ENCODE peak calls at places on chromosomes 7 and 10, in eight cellular contexts. One of them, this sample, is unnamed.

GRCh38 chr10:49140306-49141175 is 6.7 kb upstream of the FAM170B start:
- DNase-seq in suprapubic skin: no peak
- DNase-seq in HCT116: no peak
- DNase-seq in H54: no peak
- DNase-seq in IMR-90: no peak
- DNase-seq in endothelial cell of umbilical vein: no peak
- DNase-seq in NB4: no peak
- DNase-seq in stomach: no peak
- DNase-seq in this sample: no peak

GRCh38 chr7:51430480-51431086 is 114.0 kb upstream of the COBL start:
- DNase-seq in suprapubic skin: no peak
- DNase-seq in HCT116: peak; percentile 34
- DNase-seq in H54: peak; percentile 59
- DNase-seq in IMR-90: peak; percentile 12
- DNase-seq in endothelial cell of umbilical vein: peak; percentile 52
- DNase-seq in NB4: peak; percentile 74
- DNase-seq in stomach: no peak
- DNase-seq in this sample: peak; percentile 69

GRCh38 chr7:50092579-50093411 is at the start of gene ZPBP:
- DNase-seq in suprapubic skin: peak; percentile 77
- DNase-seq in HCT116: peak; percentile 7
- DNase-seq in H54: no peak
- DNase-seq in IMR-90: peak; percentile 4
- DNase-seq in endothelial cell of umbilical vein: peak; percentile 40
- DNase-seq in NB4: peak; percentile 75
- DNase-seq in stomach: no peak
- DNase-seq in this sample: peak; percentile 74

GRCh38 chr10:32155075-32155516 is 98.9 kb upstream of the KIF5B start:
- DNase-seq in suprapubic skin: no peak
- DNase-seq in HCT116: no peak
- DNase-seq in H54: no peak
- DNase-seq in IMR-90: peak; percentile 63
- DNase-seq in endothelial cell of umbilical vein: peak; percentile 90
- DNase-seq in NB4: no peak
- DNase-seq in stomach: no peak
- DNase-seq in this sample: no peak

GRCh38 chr7:8284606-8285005 is 22.6 kb upstream of the ICA1 start:
- DNase-seq in suprapubic skin: no peak
- DNase-seq in HCT116: no peak
- DNase-seq in H54: no peak
- DNase-seq in IMR-90: no peak
- DNase-seq in endothelial cell of umbilical vein: peak; percentile 8
- DNase-seq in NB4: no peak
- DNase-seq in stomach: peak; percentile 87
- DNase-seq in this sample: no peak

GRCh38 chr7:112572669-112573301 is 92.0 kb downstream of the LSMEM1 start:
- DNase-seq in suprapubic skin: no peak
- DNase-seq in HCT116: no peak
- DNase-seq in H54: no peak
- DNase-seq in IMR-90: no peak
- DNase-seq in endothelial cell of umbilical vein: peak; percentile 7
- DNase-seq in NB4: no peak
- DNase-seq in stomach: no peak
- DNase-seq in this sample: no peak

GRCh38 chr7:140625908-140626868 is 14.4 kb downstream of the DENND2A start:
- DNase-seq in suprapubic skin: peak; percentile 91
- DNase-seq in HCT116: no peak
- DNase-seq in H54: peak; percentile 90
- DNase-seq in IMR-90: peak; percentile 100
- DNase-seq in endothelial cell of umbilical vein: peak; percentile 60
- DNase-seq in NB4: no peak
- DNase-seq in stomach: peak; percentile 72
- DNase-seq in this sample: no peak

GRCh38 chr7:155939350-155939749 is 127.1 kb upstream of the SHH start:
- DNase-seq in suprapubic skin: no peak
- DNase-seq in HCT116: no peak
- DNase-seq in H54: no peak
- DNase-seq in IMR-90: no peak
- DNase-seq in endothelial cell of umbilical vein: no peak
- DNase-seq in NB4: no peak
- DNase-seq in stomach: no peak
- DNase-seq in this sample: no peak

GRCh38 chr10:86227501-86228258 is 138.9 kb downstream of the GRID1 start:
- DNase-seq in suprapubic skin: no peak
- DNase-seq in HCT116: no peak
- DNase-seq in H54: no peak
- DNase-seq in IMR-90: no peak
- DNase-seq in endothelial cell of umbilical vein: no peak
- DNase-seq in NB4: no peak
- DNase-seq in stomach: no peak
- DNase-seq in this sample: no peak

GRCh38 chr10:28082316-28082715 is 83.4 kb upstream of the ODAD2 start:
- DNase-seq in suprapubic skin: no peak
- DNase-seq in HCT116: no peak
- DNase-seq in H54: no peak
- DNase-seq in IMR-90: no peak
- DNase-seq in endothelial cell of umbilical vein: no peak
- DNase-seq in NB4: no peak
- DNase-seq in stomach: no peak
- DNase-seq in this sample: no peak

GRCh38 chr7:108454674-108455523 is 1.3 kb downstream of the NRCAM start:
- DNase-seq in suprapubic skin: no peak
- DNase-seq in HCT116: no peak
- DNase-seq in H54: no peak
- DNase-seq in IMR-90: no peak
- DNase-seq in endothelial cell of umbilical vein: peak; percentile 57
- DNase-seq in NB4: peak; percentile 44
- DNase-seq in stomach: no peak
- DNase-seq in this sample: no peak

GRCh38 chr10:63390521-63390920 is 75.3 kb downstream of the JMJD1C start:
- DNase-seq in suprapubic skin: no peak
- DNase-seq in HCT116: no peak
- DNase-seq in H54: no peak
- DNase-seq in IMR-90: no peak
- DNase-seq in endothelial cell of umbilical vein: no peak
- DNase-seq in NB4: no peak
- DNase-seq in stomach: no peak
- DNase-seq in this sample: peak; percentile 16

GRCh38 chr10:79088176-79088575 is 19.4 kb downstream of the ZMIZ1 start:
- DNase-seq in suprapubic skin: no peak
- DNase-seq in HCT116: no peak
- DNase-seq in H54: no peak
- DNase-seq in IMR-90: no peak
- DNase-seq in endothelial cell of umbilical vein: no peak
- DNase-seq in NB4: no peak
- DNase-seq in stomach: peak; percentile 91
- DNase-seq in this sample: no peak

GRCh38 chr10:97024181-97025073 is 161.3 kb downstream of the SLIT1 start:
- DNase-seq in suprapubic skin: no peak
- DNase-seq in HCT116: no peak
- DNase-seq in H54: peak; percentile 85
- DNase-seq in IMR-90: peak; percentile 93
- DNase-seq in endothelial cell of umbilical vein: peak; percentile 80
- DNase-seq in NB4: peak; percentile 26
- DNase-seq in stomach: no peak
- DNase-seq in this sample: no peak

GRCh38 chr10:71085689-71086438 is 126.5 kb upstream of the UNC5B start:
- DNase-seq in suprapubic skin: peak; percentile 53
- DNase-seq in HCT116: no peak
- DNase-seq in H54: peak; percentile 1
- DNase-seq in IMR-90: no peak
- DNase-seq in endothelial cell of umbilical vein: no peak
- DNase-seq in NB4: no peak
- DNase-seq in stomach: peak; percentile 9
- DNase-seq in this sample: no peak

GRCh38 chr7:30157217-30157616 is 22.4 kb downstream of the MTURN start:
- DNase-seq in suprapubic skin: no peak
- DNase-seq in HCT116: no peak
- DNase-seq in H54: no peak
- DNase-seq in IMR-90: no peak
- DNase-seq in endothelial cell of umbilical vein: no peak
- DNase-seq in NB4: no peak
- DNase-seq in stomach: no peak
- DNase-seq in this sample: no peak

GRCh38 chr10:74610299-74610698 is 216.1 kb upstream of the KAT6B start:
- DNase-seq in suprapubic skin: no peak
- DNase-seq in HCT116: no peak
- DNase-seq in H54: no peak
- DNase-seq in IMR-90: no peak
- DNase-seq in endothelial cell of umbilical vein: no peak
- DNase-seq in NB4: no peak
- DNase-seq in stomach: no peak
- DNase-seq in this sample: no peak

GRCh38 chr7:24882989-24883631 is 96.9 kb downstream of the OSBPL3 start:
- DNase-seq in suprapubic skin: no peak
- DNase-seq in HCT116: no peak
- DNase-seq in H54: peak; percentile 34
- DNase-seq in IMR-90: peak; percentile 82
- DNase-seq in endothelial cell of umbilical vein: peak; percentile 67
- DNase-seq in NB4: peak; percentile 49
- DNase-seq in stomach: no peak
- DNase-seq in this sample: no peak

GRCh38 chr7:36734731-36735130 is 10.4 kb upstream of the AOAH start:
- DNase-seq in suprapubic skin: no peak
- DNase-seq in HCT116: no peak
- DNase-seq in H54: no peak
- DNase-seq in IMR-90: no peak
- DNase-seq in endothelial cell of umbilical vein: no peak
- DNase-seq in NB4: no peak
- DNase-seq in stomach: no peak
- DNase-seq in this sample: no peak

GRCh38 chr7:36735172-36735571 is 10.9 kb upstream of the AOAH start:
- DNase-seq in suprapubic skin: no peak
- DNase-seq in HCT116: no peak
- DNase-seq in H54: no peak
- DNase-seq in IMR-90: no peak
- DNase-seq in endothelial cell of umbilical vein: no peak
- DNase-seq in NB4: peak; percentile 75
- DNase-seq in stomach: no peak
- DNase-seq in this sample: no peak

GRCh38 chr7:36736090-36736826 is 12.0 kb upstream of the AOAH start:
- DNase-seq in suprapubic skin: no peak
- DNase-seq in HCT116: no peak
- DNase-seq in H54: no peak
- DNase-seq in IMR-90: no peak
- DNase-seq in endothelial cell of umbilical vein: no peak
- DNase-seq in NB4: no peak
- DNase-seq in stomach: no peak
- DNase-seq in this sample: no peak

GRCh38 chr7:36739351-36739750 is 15.1 kb upstream of the AOAH start:
- DNase-seq in suprapubic skin: no peak
- DNase-seq in HCT116: no peak
- DNase-seq in H54: no peak
- DNase-seq in IMR-90: no peak
- DNase-seq in endothelial cell of umbilical vein: no peak
- DNase-seq in NB4: no peak
- DNase-seq in stomach: no peak
- DNase-seq in this sample: no peak

DNA sequence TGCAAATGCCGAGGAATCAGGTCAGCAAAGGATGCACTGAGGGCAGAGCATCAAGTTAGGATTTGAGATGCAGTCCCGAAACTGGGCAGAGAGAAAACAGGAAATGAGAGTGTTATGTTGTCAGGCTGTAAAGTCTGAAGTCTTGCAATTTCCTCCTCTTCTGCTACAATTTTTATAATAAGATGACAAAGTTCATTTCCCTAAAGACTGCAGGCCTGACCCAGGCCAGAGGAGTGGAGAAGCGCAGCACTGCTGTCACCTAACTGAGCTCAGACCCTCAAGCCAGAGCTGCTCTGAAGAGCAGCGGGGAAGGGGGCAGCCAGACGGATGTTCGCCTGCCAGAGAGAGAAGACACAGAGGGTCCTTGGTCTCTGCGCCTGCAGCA is 12.5 kb upstream of the AOAH start:
- DNase-seq in suprapubic skin: no peak
- DNase-seq in HCT116: no peak
- DNase-seq in H54: no peak
- DNase-seq in IMR-90: no peak
- DNase-seq in endothelial cell of umbilical vein: no peak
- DNase-seq in NB4: peak; percentile 89
- DNase-seq in stomach: no peak
- DNase-seq in this sample: no peak
- TF ChIP-seq POLR2A in suprapubic skin: no peak
- TF ChIP-seq POLR2A in HCT116: no peak
- TF ChIP-seq POLR2A in H54: no peak
- TF ChIP-seq POLR2A in IMR-90: no peak
- TF ChIP-seq POLR2A in endothelial cell of umbilical vein: no peak
- TF ChIP-seq POLR2A in NB4: no peak
- TF ChIP-seq POLR2A in stomach: no peak
- TF ChIP-seq POLR2A in this sample: no peak

GRCh38 chr7:23273141-23273599 is 26.0 kb upstream of the MALSU1 start:
- DNase-seq in suprapubic skin: peak; percentile 90
- DNase-seq in HCT116: peak; percentile 93
- DNase-seq in H54: peak; percentile 86
- DNase-seq in IMR-90: peak; percentile 96
- DNase-seq in endothelial cell of umbilical vein: peak; percentile 92
- DNase-seq in NB4: peak; percentile 99
- DNase-seq in stomach: peak; percentile 98
- DNase-seq in this sample: peak; percentile 94
- TF ChIP-seq POLR2A in suprapubic skin: no peak
- TF ChIP-seq POLR2A in HCT116: no peak
- TF ChIP-seq POLR2A in H54: no peak
- TF ChIP-seq POLR2A in IMR-90: no peak
- TF ChIP-seq POLR2A in endothelial cell of umbilical vein: no peak
- TF ChIP-seq POLR2A in NB4: peak; percentile 24
- TF ChIP-seq POLR2A in stomach: no peak
- TF ChIP-seq POLR2A in this sample: peak; percentile 47

GRCh38 chr7:76282344-76283253 is 19.9 kb upstream of the HSPB1 start:
- DNase-seq in suprapubic skin: no peak
- DNase-seq in HCT116: no peak
- DNase-seq in H54: no peak
- DNase-seq in IMR-90: no peak
- DNase-seq in endothelial cell of umbilical vein: no peak
- DNase-seq in NB4: no peak
- DNase-seq in stomach: no peak
- DNase-seq in this sample: no peak
- TF ChIP-seq POLR2A in suprapubic skin: no peak
- TF ChIP-seq POLR2A in HCT116: peak; percentile 46
- TF ChIP-seq POLR2A in H54: no peak
- TF ChIP-seq POLR2A in IMR-90: no peak
- TF ChIP-seq POLR2A in endothelial cell of umbilical vein: no peak
- TF ChIP-seq POLR2A in NB4: no peak
- TF ChIP-seq POLR2A in stomach: no peak
- TF ChIP-seq POLR2A in this sample: no peak

DNA sequence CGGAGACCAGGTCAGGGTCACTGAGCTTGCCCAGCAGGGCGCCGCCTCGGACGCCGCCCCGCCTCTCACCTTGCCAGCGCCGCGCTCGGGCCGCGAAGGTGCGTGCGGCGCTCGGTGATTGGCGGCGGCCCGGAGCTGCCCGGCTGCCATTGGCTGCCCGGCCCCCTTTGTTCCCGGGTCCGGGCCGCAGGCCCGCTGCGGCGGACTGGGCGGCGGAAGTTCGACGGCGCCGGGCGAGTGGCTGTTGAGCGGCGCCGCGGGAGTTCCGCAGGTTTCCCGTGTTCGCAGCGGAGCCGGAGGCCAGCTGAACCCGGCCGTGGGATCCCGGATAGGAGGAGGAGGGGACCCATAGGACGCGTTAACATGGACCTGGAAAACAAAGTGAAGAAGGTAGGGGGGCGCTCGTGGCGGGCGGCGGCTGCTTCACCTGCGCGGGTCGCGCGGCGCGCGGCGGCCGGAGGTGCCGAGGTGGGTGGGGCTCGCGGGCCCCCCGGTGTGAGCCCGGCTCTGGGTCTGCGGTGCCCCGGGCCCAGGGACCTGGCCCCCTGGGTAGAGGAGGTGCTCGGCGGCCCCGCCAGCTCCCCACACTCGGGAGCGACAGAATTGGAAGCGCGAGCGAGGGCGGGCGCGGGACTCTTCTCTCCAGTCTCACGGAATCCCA is at the start of gene TES:
- DNase-seq in suprapubic skin: peak; percentile 84
- DNase-seq in HCT116: peak; percentile 70
- DNase-seq in H54: no peak
- DNase-seq in IMR-90: peak; percentile 57
- DNase-seq in endothelial cell of umbilical vein: peak; percentile 68
- DNase-seq in NB4: no peak
- DNase-seq in stomach: peak; percentile 87
- DNase-seq in this sample: peak; percentile 34
- TF ChIP-seq POLR2A in suprapubic skin: peak; percentile 37
- TF ChIP-seq POLR2A in HCT116: no peak
- TF ChIP-seq POLR2A in H54: no peak
- TF ChIP-seq POLR2A in IMR-90: peak; percentile 86
- TF ChIP-seq POLR2A in endothelial cell of umbilical vein: peak; percentile 58
- TF ChIP-seq POLR2A in NB4: no peak
- TF ChIP-seq POLR2A in stomach: no peak
- TF ChIP-seq POLR2A in this sample: no peak

This sample was measured in erythroblast.